ENCODE peak calls at places on chromosomes 6 and 20, in four cellular contexts. Q, J, N and C are unnamed samples.

GRCh38 chr6:47787620-47788497 is 6.0 kb downstream of the OPN5 start:
- DNase-seq in Q (peak), J (peak), N (peak), C (peak)

GRCh38 chr6:31794866-31795615 is 511 bp downstream of the VARS1 start:
- DNase-seq in Q (no peak), J (peak), N (peak), C (no peak)

GRCh38 chr6:7887278-7887991 is 23.2 kb downstream of the TXNDC5 start:
- DNase-seq in Q (no peak), J (no peak), N (no peak), C (no peak)

GRCh38 chr6:63465750-63466149 is 106.5 kb upstream of the LOC128125822 start:
- DNase-seq in Q (no peak), J (no peak), N (no peak), C (no peak)

GRCh38 chr6:165301372-165302246 is 7.8 kb downstream of the C6orf118 start:
- DNase-seq in Q (no peak), J (no peak), N (no peak), C (no peak)

GRCh38 chr6:14799928-14800327 is 445.9 kb upstream of the JARID2 start:
- DNase-seq in Q (no peak), J (peak), N (peak), C (no peak)

GRCh38 chr6:87553159-87553765 is 36.5 kb downstream of the RARS2 start:
- DNase-seq in Q (no peak), J (no peak), N (no peak), C (no peak)

GRCh38 chr20:19690462-19690861 is 67.6 kb upstream of the RIN2 start:
- DNase-seq in Q (no peak), J (no peak), N (no peak), C (no peak)

GRCh38 chr6:11083491-11083890 is 10.1 kb upstream of the SMIM13 start:
- DNase-seq in Q (no peak), J (no peak), N (peak), C (no peak)

GRCh38 chr6:87921034-87921433 is 126.6 kb upstream of the SPACA1 start:
- DNase-seq in Q (no peak), J (no peak), N (no peak), C (no peak)

GRCh38 chr6:158066161-158066781 is 84.6 kb downstream of the SYNJ2 start:
- DNase-seq in Q (no peak), J (no peak), N (no peak), C (no peak)

GRCh38 chr6:134757911-134758361 is 192.0 kb downstream of the ALDH8A1 start:
- DNase-seq in Q (no peak), J (no peak), N (no peak), C (no peak)

GRCh38 chr20:51500311-51500710 is 42.2 kb downstream of the NFATC2 start:
- DNase-seq in Q (no peak), J (no peak), N (no peak), C (no peak)

GRCh38 chr6:1390805-1391511 is 1.6 kb downstream of the FOXF2 start:
- DNase-seq in Q (no peak), J (peak), N (peak), C (no peak)

GRCh38 chr6:105179244-105180065 is at the start of gene POPDC3:
- DNase-seq in Q (no peak), J (peak), N (peak), C (peak)

GRCh38 chr6:129686941-129687627 is 22.9 kb downstream of the ARHGAP18 start:
- DNase-seq in Q (no peak), J (no peak), N (peak), C (no peak)

GRCh38 chr6:50362706-50363105 is 313.0 kb upstream of the DEFB112 start:
- DNase-seq in Q (no peak), J (no peak), N (no peak), C (no peak)

GRCh38 chr6:137013738-137014602 is 30.8 kb downstream of the IL20RA start:
- DNase-seq in Q (peak), J (no peak), N (peak), C (no peak)

GRCh38 chr6:130320908-130321307 is 44.9 kb upstream of the TMEM200A start:
- DNase-seq in Q (no peak), J (no peak), N (no peak), C (no peak)

DNA sequence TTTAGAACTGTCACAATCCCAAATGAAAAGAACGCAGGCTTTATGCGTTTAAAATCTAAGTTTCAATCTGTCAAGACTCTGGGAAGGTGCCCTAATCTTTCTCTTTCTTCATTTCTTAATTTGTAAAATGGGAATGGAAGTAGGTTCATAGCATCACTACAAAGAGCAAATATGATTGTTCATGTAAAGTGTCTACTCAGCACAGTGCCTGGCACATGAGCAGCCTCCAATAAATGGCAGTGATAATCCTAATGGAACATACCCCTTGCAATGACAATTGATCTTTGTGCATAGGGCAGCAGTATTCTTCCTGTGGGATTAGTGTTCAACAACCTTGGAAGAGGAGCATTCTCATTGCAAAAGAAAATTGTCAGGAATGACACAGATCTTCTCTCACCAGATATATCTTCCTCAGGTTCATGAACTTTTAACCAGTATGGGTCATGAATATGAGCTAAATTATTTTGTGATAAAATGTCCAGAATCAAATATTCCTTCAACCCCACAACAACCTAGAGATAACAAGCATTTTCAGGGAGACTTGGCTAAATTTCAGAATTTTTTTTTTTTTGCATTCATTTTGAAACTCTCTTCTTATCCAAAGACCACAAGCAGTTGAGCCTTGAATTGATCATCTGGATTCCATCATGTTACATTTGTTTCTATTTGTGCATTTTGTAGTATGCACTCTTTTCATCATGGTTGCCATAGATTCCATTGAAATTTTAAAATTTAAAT is 149.1 kb downstream of the TBX18 start:
- DNase-seq in Q (no peak), J (no peak), N (no peak), C (no peak)
- H3K4me3 ChIP-seq in Q (no peak), J (no peak), N (no peak), C (no peak)

DNA sequence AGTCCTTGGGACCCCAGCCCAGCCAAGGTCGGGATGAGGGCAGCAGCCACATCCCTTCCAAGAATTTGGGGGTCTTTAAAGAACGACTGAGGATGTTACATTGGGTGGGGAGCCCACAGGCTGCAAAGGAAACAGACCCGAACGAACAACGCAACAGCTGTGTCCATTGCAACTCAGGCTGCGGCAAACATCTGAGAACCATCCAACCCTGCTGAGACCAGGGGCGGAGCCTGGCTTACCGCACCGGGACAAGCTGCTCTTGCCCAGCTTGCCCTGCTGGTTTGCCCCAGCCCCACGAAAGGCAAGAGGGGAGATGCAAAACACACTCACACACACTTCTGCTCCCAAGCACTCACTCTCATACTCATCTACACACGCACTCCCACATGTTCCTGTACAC is 21.5 kb upstream of the TAF4 start:
- DNase-seq in Q (no peak), J (no peak), N (peak), C (no peak)
- H3K4me3 ChIP-seq in Q (no peak), J (no peak), N (no peak), C (no peak)

DNA sequence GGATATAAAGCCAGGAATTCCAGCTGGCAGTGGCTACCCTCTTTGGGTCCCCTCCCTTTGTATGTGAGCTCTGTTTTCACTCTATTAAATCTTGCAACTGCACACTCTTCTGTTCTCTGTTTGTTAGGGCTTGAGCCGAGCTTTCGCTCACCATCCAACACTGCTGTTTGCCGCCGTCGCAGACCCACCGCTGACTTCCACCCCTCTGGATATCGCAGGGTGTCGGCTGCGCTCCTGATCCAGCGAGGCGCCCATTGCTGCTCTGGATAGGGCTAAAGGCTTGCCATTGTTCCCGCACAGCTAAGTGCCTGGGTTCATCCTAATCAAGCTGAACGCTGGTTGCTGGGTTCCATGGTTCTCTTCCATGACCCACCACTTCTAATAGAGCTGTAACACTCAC is 1433.5 kb upstream of the ADGRB3 start:
- DNase-seq in Q (no peak), J (no peak), N (no peak), C (no peak)
- H3K4me3 ChIP-seq in Q (no peak), J (no peak), N (no peak), C (no peak)

GRCh38 chr6:56849876-56850275 is 105.0 kb upstream of the BEND6 start:
- DNase-seq in Q (no peak), J (no peak), N (peak), C (peak)
- H3K4me3 ChIP-seq in Q (peak), J (peak), N (peak), C (no peak)